ENCODE peak calls at places on chromosomes 12 and 14, in eight cellular contexts. Y, P, U, V, N, B, C and W are unnamed samples.

GRCh38 chr12:4144676-4145075 is 128.9 kb upstream of the CCND2 start:
- DNase-seq in B (no peak), N (no peak), V (no peak), P (no peak), U (no peak), C (no peak), Y (no peak), W (no peak)

GRCh38 chr14:76617440-76617839 is 143.8 kb upstream of the VASH1 start:
- DNase-seq in N (no peak), C (no peak), V (no peak), B (no peak), P (no peak), Y (no peak), U (no peak), W (no peak)

GRCh38 chr14:106395460-106396050 is 869.2 kb downstream of the TMEM121 start:
- DNase-seq in B (no peak), P (no peak), U (no peak), C (no peak), V (no peak), N (no peak), Y (no peak), W (no peak)

GRCh38 chr14:81392052-81392451 is 8.1 kb downstream of the STON2 start:
- DNase-seq in P (no peak), C (peak), B (no peak), Y (no peak), N (no peak), V (no peak), U (no peak), W (no peak)

GRCh38 chr12:7439579-7440505 is 4.1 kb downstream of the CD163L1 start:
- DNase-seq in V (no peak), C (no peak), U (peak), B (no peak), P (peak), N (peak), Y (peak), W (no peak)

GRCh38 chr12:100717733-100718067 is 76.9 kb upstream of the ANO4 start:
- DNase-seq in U (no peak), B (no peak), Y (no peak), V (no peak), N (no peak), P (no peak), C (no peak), W (no peak)

GRCh38 chr12:101806280-101806679 is 24.5 kb downstream of the GNPTAB start:
- DNase-seq in N (no peak), C (no peak), V (no peak), P (no peak), Y (no peak), U (no peak), B (no peak), W (no peak)

GRCh38 chr12:42129595-42130204 is 15.0 kb downstream of the GXYLT1 start:
- DNase-seq in V (no peak), U (peak), C (no peak), N (peak), B (no peak), Y (no peak), P (peak), W (no peak)

GRCh38 chr12:65525501-65526141 is 247.1 kb downstream of the MSRB3 start:
- DNase-seq in B (no peak), P (no peak), N (no peak), C (no peak), V (no peak), Y (no peak), U (no peak), W (no peak)

GRCh38 chr14:96090441-96091148 is 51.4 kb downstream of the C14orf132 start:
- DNase-seq in U (peak), Y (no peak), V (peak), C (no peak), B (peak), N (no peak), P (peak), W (no peak)

GRCh38 chr14:51121096-51121495 is 26.2 kb upstream of the TRIM9 start:
- DNase-seq in B (no peak), N (no peak), U (no peak), Y (no peak), C (no peak), P (no peak), V (no peak), W (no peak)

GRCh38 chr12:124744659-124745467 is 118.8 kb downstream of the SCARB1 start:
- DNase-seq in V (no peak), N (peak), Y (no peak), C (no peak), U (no peak), P (peak), B (no peak), W (no peak)

GRCh38 chr14:94612174-94612573 is at the start of gene SERPINA3:
- DNase-seq in N (no peak), U (no peak), C (no peak), B (peak), P (no peak), V (no peak), Y (no peak), W (no peak)

GRCh38 chr12:28814246-28814645 is 334.8 kb upstream of the FAR2 start:
- DNase-seq in P (no peak), N (no peak), C (no peak), Y (no peak), B (no peak), U (no peak), V (no peak), W (no peak)

GRCh38 chr12:96425321-96425720 is 25.1 kb upstream of the CDK17 start:
- DNase-seq in N (no peak), C (no peak), U (no peak), B (no peak), P (no peak), V (no peak), Y (no peak), W (no peak)

GRCh38 chr14:61280092-61280525 is 1.0 kb downstream of the TMEM30B start:
- DNase-seq in U (peak), C (peak), P (peak), V (peak), Y (no peak), N (no peak), B (no peak), W (peak)

GRCh38 chr12:65533177-65533883 is 254.8 kb downstream of the MSRB3 start:
- DNase-seq in V (no peak), N (no peak), Y (no peak), U (no peak), B (no peak), C (no peak), P (no peak), W (no peak)

GRCh38 chr14:60721331-60722162 is 2.6 kb downstream of the SIX4 start:
- DNase-seq in C (no peak), V (peak), B (peak), U (peak), N (no peak), P (peak), Y (no peak), W (peak)

GRCh38 chr14:22520235-22520634 is 68.8 kb downstream of the DAD1 start:
- DNase-seq in N (peak), B (no peak), C (no peak), U (no peak), P (no peak), Y (no peak), V (no peak), W (no peak)

GRCh38 chr12:8890313-8891084 is 23.8 kb upstream of the PHC1 start:
- DNase-seq in U (peak), V (peak), C (peak), B (no peak), N (peak), Y (no peak), P (peak), W (peak)

GRCh38 chr12:955923-956322 is 6.4 kb upstream of the RAD52 start:
- DNase-seq in P (no peak), U (no peak), Y (no peak), B (no peak), V (no peak), C (no peak), N (no peak), W (no peak)

GRCh38 chr14:91140672-91141071 is 26.8 kb downstream of the DGLUCY start:
- DNase-seq in U (peak), C (no peak), B (no peak), P (peak), Y (no peak), V (no peak), N (no peak), W (peak)

GRCh38 chr12:32603858-32604257 is 75.2 kb upstream of the DNM1L start:
- DNase-seq in B (no peak), V (no peak), C (no peak), U (no peak), N (no peak), Y (no peak), P (no peak), W (no peak)

GRCh38 chr12:111429760-111430417 is 24.2 kb downstream of the SH2B3 start:
- DNase-seq in N (no peak), V (no peak), P (peak), Y (no peak), U (no peak), C (no peak), B (no peak), W (no peak)

GRCh38 chr14:31205681-31206535 is 1.7 kb downstream of the HECTD1 start:
- DNase-seq in P (peak), N (peak), C (no peak), V (no peak), B (no peak), Y (no peak), U (no peak), W (no peak)

GRCh38 chr14:71384007-71384605 is 476.8 kb downstream of the PCNX1 start:
- DNase-seq in C (no peak), N (no peak), Y (no peak), V (no peak), P (no peak), B (no peak), U (peak), W (peak)

GRCh38 chr14:56002876-56003625 is 115.2 kb upstream of the PELI2 start:
- DNase-seq in U (no peak), P (no peak), N (no peak), B (no peak), V (no peak), Y (no peak), C (no peak), W (no peak)

GRCh38 chr12:72093424-72093823 is 154.8 kb downstream of the TPH2 start:
- DNase-seq in C (no peak), P (no peak), V (no peak), N (no peak), B (no peak), U (no peak), Y (no peak), W (no peak)

GRCh38 chr14:72888636-72889201 is 5.2 kb downstream of the DPF3 start:
- DNase-seq in C (no peak), U (no peak), Y (no peak), B (no peak), V (no peak), N (no peak), P (no peak), W (no peak)

GRCh38 chr14:92532490-92533163 is 19.0 kb downstream of the RIN3 start:
- DNase-seq in N (no peak), V (peak), P (no peak), Y (no peak), B (peak), C (no peak), U (no peak), W (no peak)

GRCh38 chr12:65792724-65793123 is 31.6 kb upstream of the HMGA2 start:
- DNase-seq in N (no peak), Y (no peak), U (no peak), V (no peak), B (no peak), C (no peak), P (no peak), W (no peak)

GRCh38 chr14:59961518-59962062 is 41.6 kb downstream of the LRRC9 start:
- DNase-seq in V (no peak), B (no peak), U (no peak), C (no peak), Y (no peak), P (no peak), N (no peak), W (no peak)

GRCh38 chr12:107618106-107618505 is 67.5 kb upstream of the PWP1 start:
- DNase-seq in V (no peak), B (no peak), P (no peak), U (no peak), C (no peak), Y (no peak), N (no peak), W (no peak)

GRCh38 chr12:120783197-120783596 is 57.6 kb downstream of the ACADS start:
- DNase-seq in P (no peak), U (no peak), B (no peak), V (no peak), C (no peak), N (no peak), Y (no peak), W (no peak)

GRCh38 chr14:104799239-104799599 is 1.7 kb upstream of the ZBTB42 start:
- DNase-seq in V (no peak), Y (no peak), N (peak), U (no peak), P (no peak), B (no peak), C (peak), W (no peak)

GRCh38 chr14:67881225-67881624 is 61.6 kb downstream of the RAD51B start:
- DNase-seq in P (no peak), N (no peak), V (no peak), B (no peak), Y (no peak), U (no peak), C (no peak), W (no peak)

GRCh38 chr12:57657744-57658143 is 24.7 kb upstream of the B4GALNT1 start:
- DNase-seq in P (no peak), C (no peak), U (no peak), V (no peak), B (peak), Y (no peak), N (no peak), W (peak)

GRCh38 chr14:51357250-51357649 is 117.2 kb downstream of the TMX1 start:
- DNase-seq in Y (no peak), N (no peak), B (no peak), C (no peak), P (no peak), U (no peak), V (no peak), W (no peak)

DNA sequence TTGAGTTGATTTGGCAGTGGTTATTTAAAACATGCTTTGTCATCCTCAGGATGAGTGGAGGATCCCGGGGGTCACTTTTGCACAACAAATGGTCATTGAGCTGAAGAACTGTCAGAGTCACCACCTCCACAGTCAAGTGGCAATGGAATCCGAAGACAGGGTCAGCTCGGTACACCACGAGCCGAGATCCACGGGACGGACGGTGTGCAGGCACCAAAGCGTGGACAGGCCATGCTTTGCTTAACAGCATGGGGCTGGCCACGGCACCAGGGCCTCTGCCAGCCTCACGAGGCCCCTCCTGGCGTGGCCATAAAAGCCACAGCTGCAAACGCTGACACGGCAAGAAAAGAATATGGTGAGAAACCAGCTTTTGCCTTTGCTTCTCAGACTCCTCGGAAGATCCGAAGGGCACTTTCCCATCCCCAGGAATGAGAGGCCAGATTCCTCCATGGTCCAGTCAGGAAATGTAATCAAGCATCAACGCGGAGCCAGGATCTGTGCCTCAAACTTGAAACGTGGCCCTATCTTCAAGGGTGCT is 152.2 kb upstream of the DIO3 start:
- DNase-seq in P (no peak), U (no peak), Y (no peak), V (no peak), C (no peak), B (no peak), N (no peak), W (no peak)
- H3K27ac ChIP-seq in P (no peak), U (peak), Y (no peak), V (peak), C (no peak), B (no peak), N (no peak), W (peak)

GRCh38 chr14:74988131-74988530 is 14.6 kb upstream of the EIF2B2 start:
- DNase-seq in P (no peak), C (no peak), U (no peak), V (no peak), B (no peak), Y (no peak), N (no peak), W (no peak)
- TF ChIP-seq EP300 in P (no peak), C (no peak), U (no peak), V (no peak), B (no peak), Y (no peak), N (no peak), W (no peak)

DNA sequence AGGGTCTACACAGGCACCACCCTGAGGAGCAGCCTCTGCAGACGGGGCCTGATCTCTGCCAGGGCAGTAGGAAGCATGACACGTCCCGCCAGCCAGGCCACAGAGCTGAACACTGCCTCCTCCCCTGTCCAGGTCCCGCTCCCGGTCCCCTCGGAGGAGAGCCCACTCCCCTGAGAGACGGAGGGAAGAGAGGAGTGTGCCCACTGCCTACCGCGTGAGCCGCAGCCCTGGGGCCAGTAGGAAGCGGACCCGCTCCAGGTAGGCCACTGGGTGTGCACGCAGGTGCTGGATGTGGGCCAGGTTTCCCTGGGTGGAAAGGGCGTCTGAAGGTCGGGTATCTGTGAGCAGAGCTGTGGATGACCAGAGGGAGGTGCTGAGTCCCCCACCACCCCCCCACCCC is 41.9 kb upstream of the MMP17 start:
- DNase-seq in P (no peak), Y (no peak), N (no peak), V (no peak), U (no peak), C (no peak), B (no peak), W (no peak)
- TF ChIP-seq POLR2AphosphoS5 in P (no peak), Y (no peak), N (no peak), V (no peak), U (no peak), C (no peak), B (no peak), W (no peak)

DNA sequence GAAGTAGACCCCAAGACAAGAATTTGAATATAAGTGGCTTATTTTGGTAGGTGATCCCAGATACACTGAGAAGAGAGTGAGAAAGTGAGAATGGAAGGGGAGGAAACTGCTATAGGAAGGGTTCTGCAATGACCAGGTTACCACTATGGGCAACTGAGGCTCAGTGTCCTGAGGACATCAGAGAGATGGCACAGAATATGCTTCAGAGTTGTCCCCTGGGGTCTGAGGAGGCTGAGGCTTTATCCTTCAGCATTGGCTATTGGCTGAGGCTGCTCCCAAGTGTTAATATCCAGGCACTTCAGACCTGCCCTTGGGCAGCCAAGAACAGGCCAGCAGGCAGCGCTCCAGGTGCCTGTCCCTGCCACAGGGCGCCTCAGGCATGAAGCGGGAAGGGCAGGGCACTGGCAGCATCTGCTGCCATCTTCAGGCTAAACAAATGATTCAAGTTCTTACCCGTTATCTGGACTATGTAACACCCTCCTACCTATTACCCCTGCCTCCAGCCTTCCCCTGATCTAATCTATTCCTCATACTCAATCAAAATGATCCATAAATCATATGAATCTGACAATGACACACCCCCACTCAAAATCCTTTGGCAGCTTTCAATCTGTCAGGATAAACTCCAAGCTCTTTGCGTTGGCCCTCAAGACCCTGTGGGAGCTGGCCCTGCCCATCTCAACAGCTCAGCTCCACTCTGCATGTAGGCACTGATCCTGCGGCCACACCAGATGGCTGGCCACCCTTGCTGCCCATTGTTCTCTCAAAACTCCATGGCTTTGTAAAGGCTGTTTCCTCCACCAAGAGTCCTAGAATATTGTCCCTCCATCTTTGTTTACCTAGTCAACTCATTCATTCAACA is 42.4 kb downstream of the CKAP4 start:
- DNase-seq in V (no peak), U (no peak), Y (no peak), C (peak), B (no peak), P (no peak), N (no peak), W (no peak)
- H3K27ac ChIP-seq in V (no peak), U (no peak), Y (no peak), C (no peak), B (no peak), P (no peak), N (no peak), W (no peak)

GRCh38 chr14:52458721-52459085 is 93.6 kb downstream of the TXNDC16 start:
- DNase-seq in N (no peak), B (no peak), U (no peak), C (no peak), Y (no peak), P (no peak), V (no peak), W (no peak)
- TF ChIP-seq EP300 in N (no peak), B (no peak), U (no peak), C (no peak), Y (no peak), P (no peak), V (no peak), W (no peak)